ENCODE peak calls at places on chromosome 3, in six cellular contexts. One of them, this sample, is unnamed.

GRCh38 chr3:9876991-9877390 is 3.1 kb downstream of the CIDEC start:
- DNase-seq in fibroblast of lung: no peak
- DNase-seq in suprapubic skin: no peak
- DNase-seq in H9: no peak
- DNase-seq in thoracic aorta: no peak
- DNase-seq in transverse colon: no peak
- DNase-seq in this sample: no peak

GRCh38 chr3:67037615-67038014 is 39.5 kb downstream of the KBTBD8 start:
- DNase-seq in thoracic aorta: no peak
- DNase-seq in suprapubic skin: no peak
- DNase-seq in fibroblast of lung: no peak
- DNase-seq in H9: no peak
- DNase-seq in transverse colon: no peak
- DNase-seq in this sample: no peak

GRCh38 chr3:122794483-122794778 is 438 bp upstream of the SLC49A4 start:
- DNase-seq in transverse colon: no peak
- DNase-seq in fibroblast of lung: peak; percentile 60
- DNase-seq in thoracic aorta: no peak
- DNase-seq in suprapubic skin: no peak
- DNase-seq in H9: no peak
- DNase-seq in this sample: no peak

GRCh38 chr3:45660567-45660901 is 28.7 kb upstream of the SACM1L start:
- DNase-seq in transverse colon: no peak
- DNase-seq in thoracic aorta: no peak
- DNase-seq in H9: peak; percentile 20
- DNase-seq in fibroblast of lung: no peak
- DNase-seq in suprapubic skin: no peak
- DNase-seq in this sample: no peak

GRCh38 chr3:9704343-9705322 is 1.0 kb downstream of the CPNE9 start:
- DNase-seq in transverse colon: peak; percentile 26
- DNase-seq in fibroblast of lung: peak; percentile 23
- DNase-seq in suprapubic skin: no peak
- DNase-seq in thoracic aorta: no peak
- DNase-seq in H9: peak; percentile 99
- DNase-seq in this sample: no peak

GRCh38 chr3:187836848-187837770 is 91.8 kb upstream of the BCL6 start:
- DNase-seq in transverse colon: no peak
- DNase-seq in H9: no peak
- DNase-seq in suprapubic skin: no peak
- DNase-seq in fibroblast of lung: peak; percentile 59
- DNase-seq in thoracic aorta: no peak
- DNase-seq in this sample: no peak

GRCh38 chr3:165196577-165197561 is 685 bp upstream of the SLITRK3 start:
- DNase-seq in H9: peak; percentile 38
- DNase-seq in fibroblast of lung: peak; percentile 6
- DNase-seq in transverse colon: no peak
- DNase-seq in suprapubic skin: no peak
- DNase-seq in thoracic aorta: no peak
- DNase-seq in this sample: peak; percentile 52

GRCh38 chr3:35965908-35966307 is 326.6 kb downstream of the ARPP21 start:
- DNase-seq in suprapubic skin: no peak
- DNase-seq in thoracic aorta: no peak
- DNase-seq in fibroblast of lung: peak; percentile 44
- DNase-seq in transverse colon: no peak
- DNase-seq in H9: no peak
- DNase-seq in this sample: no peak

GRCh38 chr3:55500555-55501340 is 13.6 kb upstream of the WNT5A start:
- DNase-seq in fibroblast of lung: peak; percentile 87
- DNase-seq in thoracic aorta: no peak
- DNase-seq in suprapubic skin: no peak
- DNase-seq in H9: no peak
- DNase-seq in transverse colon: no peak
- DNase-seq in this sample: no peak

GRCh38 chr3:149013726-149014125 is 22.4 kb downstream of the GYG1 start:
- DNase-seq in transverse colon: no peak
- DNase-seq in fibroblast of lung: peak; percentile 78
- DNase-seq in thoracic aorta: peak; percentile 34
- DNase-seq in H9: no peak
- DNase-seq in suprapubic skin: no peak
- DNase-seq in this sample: no peak
- H3K27ac ChIP-seq in transverse colon: no peak overlapping the region
- H3K27ac ChIP-seq in fibroblast of lung: no peak overlapping the region
- H3K27ac ChIP-seq in thoracic aorta: peak overlapping the region; percentile 81
- H3K27ac ChIP-seq in H9: no peak overlapping the region
- H3K27ac ChIP-seq in suprapubic skin: no peak overlapping the region
- H3K27ac ChIP-seq in this sample: no peak overlapping the region

GRCh38 chr3:98554580-98554979 is 22.8 kb downstream of the GPR15 start:
- DNase-seq in H9: no peak
- DNase-seq in suprapubic skin: no peak
- DNase-seq in fibroblast of lung: no peak
- DNase-seq in transverse colon: no peak
- DNase-seq in thoracic aorta: no peak
- DNase-seq in this sample: no peak
- H3K4me1 ChIP-seq in H9: no peaks in the 10 kb centered on the region
- H3K4me1 ChIP-seq in suprapubic skin: no peaks in the 10 kb centered on the region
- H3K4me1 ChIP-seq in fibroblast of lung: no peaks in the 10 kb centered on the region
- H3K4me1 ChIP-seq in transverse colon: peaks cover 7% of the 10 kb centered on the region
- H3K4me1 ChIP-seq in thoracic aorta: no peaks in the 10 kb centered on the region
- H3K4me1 ChIP-seq in this sample: no peaks in the 10 kb centered on the region

GRCh38 chr3:179181993-179182551 is 33.9 kb downstream of the PIK3CA start:
- DNase-seq in fibroblast of lung: peak; percentile 56
- DNase-seq in suprapubic skin: no peak
- DNase-seq in transverse colon: no peak
- DNase-seq in H9: no peak
- DNase-seq in thoracic aorta: no peak
- DNase-seq in this sample: no peak

GRCh38 chr3:179186426-179186825 is 38.3 kb downstream of the PIK3CA start:
- DNase-seq in thoracic aorta: no peak
- DNase-seq in fibroblast of lung: peak; percentile 46
- DNase-seq in transverse colon: no peak
- DNase-seq in H9: no peak
- DNase-seq in suprapubic skin: no peak
- DNase-seq in this sample: no peak

GRCh38 chr3:179179979-179180758 is 32.0 kb downstream of the PIK3CA start:
- DNase-seq in thoracic aorta: no peak
- DNase-seq in transverse colon: no peak
- DNase-seq in H9: no peak
- DNase-seq in suprapubic skin: no peak
- DNase-seq in fibroblast of lung: peak; percentile 63
- DNase-seq in this sample: no peak

GRCh38 chr3:179181021-179181472 is 32.9 kb downstream of the PIK3CA start:
- DNase-seq in suprapubic skin: no peak
- DNase-seq in H9: no peak
- DNase-seq in fibroblast of lung: peak; percentile 62
- DNase-seq in transverse colon: no peak
- DNase-seq in thoracic aorta: no peak
- DNase-seq in this sample: no peak

GRCh38 chr3:179182892-179183291 is 34.7 kb downstream of the PIK3CA start:
- DNase-seq in suprapubic skin: no peak
- DNase-seq in fibroblast of lung: no peak
- DNase-seq in transverse colon: no peak
- DNase-seq in H9: no peak
- DNase-seq in thoracic aorta: no peak
- DNase-seq in this sample: no peak
- H3K27ac ChIP-seq in suprapubic skin: peak overlapping the region; percentile 75
- H3K27ac ChIP-seq in fibroblast of lung: no peak overlapping the region
- H3K27ac ChIP-seq in transverse colon: peak overlapping the region; percentile 53
- H3K27ac ChIP-seq in H9: no peak overlapping the region
- H3K27ac ChIP-seq in thoracic aorta: peak overlapping the region; percentile 81
- H3K27ac ChIP-seq in this sample: no peak overlapping the region

GRCh38 chr3:172164620-172165362 is 125.4 kb downstream of the FNDC3B start:
- DNase-seq in fibroblast of lung: no peak
- DNase-seq in suprapubic skin: no peak
- DNase-seq in H9: no peak
- DNase-seq in thoracic aorta: no peak
- DNase-seq in transverse colon: no peak
- DNase-seq in this sample: no peak
- H3K4me1 ChIP-seq in fibroblast of lung: peaks cover 18% of the 10 kb centered on the region
- H3K4me1 ChIP-seq in suprapubic skin: peaks cover 34% of the 10 kb centered on the region
- H3K4me1 ChIP-seq in H9: peaks cover 5% of the 10 kb centered on the region
- H3K4me1 ChIP-seq in thoracic aorta: peaks cover 29% of the 10 kb centered on the region
- H3K4me1 ChIP-seq in transverse colon: peaks cover 10% of the 10 kb centered on the region
- H3K4me1 ChIP-seq in this sample: no peaks in the 10 kb centered on the region

GRCh38 chr3:51710631-51711351 is 3.9 kb downstream of the GRM2 start:
- DNase-seq in suprapubic skin: peak; percentile 62
- DNase-seq in fibroblast of lung: no peak
- DNase-seq in transverse colon: peak; percentile 3
- DNase-seq in H9: peak; percentile 74
- DNase-seq in thoracic aorta: no peak
- DNase-seq in this sample: peak; percentile 34
- H3K27ac ChIP-seq in suprapubic skin: no peak overlapping the region
- H3K27ac ChIP-seq in fibroblast of lung: no peak overlapping the region
- H3K27ac ChIP-seq in transverse colon: no peak overlapping the region
- H3K27ac ChIP-seq in H9: no peak overlapping the region
- H3K27ac ChIP-seq in thoracic aorta: no peak overlapping the region
- H3K27ac ChIP-seq in this sample: no peak overlapping the region

DNA sequence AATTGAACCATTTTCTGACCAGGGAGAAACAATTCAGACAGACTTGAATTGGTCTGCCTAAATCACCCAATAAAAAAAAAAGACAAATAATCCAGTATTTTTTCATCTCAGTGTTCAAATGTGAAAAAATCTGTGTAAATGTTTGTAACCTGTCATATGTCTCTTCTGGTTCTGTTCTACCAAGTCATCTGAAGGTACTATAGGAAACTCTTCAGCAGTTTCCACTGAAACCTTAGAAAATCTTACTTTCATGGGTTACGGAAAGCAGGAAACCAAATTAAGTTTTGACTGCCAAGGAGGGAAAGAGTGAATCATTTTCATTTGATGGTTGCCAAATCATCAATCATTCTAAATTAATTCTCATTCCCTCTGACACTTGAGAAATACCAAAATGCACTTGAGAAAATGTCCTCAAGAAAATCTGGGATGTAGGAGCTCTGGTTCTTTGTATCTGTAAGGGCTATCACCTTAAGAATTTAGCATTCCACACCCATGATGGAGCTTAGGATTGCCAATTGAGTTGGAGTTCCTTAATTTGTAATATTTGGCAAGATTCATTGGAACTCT is 278.2 kb upstream of the KCNH8 start:
- DNase-seq in H9: no peak
- DNase-seq in thoracic aorta: no peak
- DNase-seq in suprapubic skin: no peak
- DNase-seq in fibroblast of lung: no peak
- DNase-seq in transverse colon: no peak
- DNase-seq in this sample: no peak
- H3K4me1 ChIP-seq in H9: no peaks in the 10 kb centered on the region
- H3K4me1 ChIP-seq in thoracic aorta: peaks cover 6% of the 10 kb centered on the region
- H3K4me1 ChIP-seq in suprapubic skin: no peaks in the 10 kb centered on the region
- H3K4me1 ChIP-seq in fibroblast of lung: no peaks in the 10 kb centered on the region
- H3K4me1 ChIP-seq in transverse colon: no peaks in the 10 kb centered on the region
- H3K4me1 ChIP-seq in this sample: no peaks in the 10 kb centered on the region